ENCODE peak calls at places on chromosomes 1 and 21, in four cellular contexts. One of them, this sample, is unnamed.

GRCh38 chr1:36083635-36084501 is at the start of gene TEKT2:
- DNase-seq in IMR-90: no peak
- DNase-seq in C1 segment of cervical spinal cord: no peak
- DNase-seq in NCI-H446: no peak
- DNase-seq in this sample: no peak

GRCh38 chr1:205269711-205270110 is 42.0 kb downstream of the TMCC2 start:
- DNase-seq in NCI-H446: no peak
- DNase-seq in IMR-90: no peak
- DNase-seq in C1 segment of cervical spinal cord: no peak
- DNase-seq in this sample: no peak

GRCh38 chr1:204065986-204066300 is 7.0 kb upstream of the SOX13 start:
- DNase-seq in C1 segment of cervical spinal cord: no peak
- DNase-seq in IMR-90: no peak
- DNase-seq in NCI-H446: no peak
- DNase-seq in this sample: no peak

GRCh38 chr1:224106568-224107281 is 7.2 kb upstream of the FBXO28 start:
- DNase-seq in IMR-90: peak; percentile 56
- DNase-seq in NCI-H446: peak; percentile 47
- DNase-seq in C1 segment of cervical spinal cord: no peak
- DNase-seq in this sample: peak; percentile 58

GRCh38 chr1:53031732-53032131 is 30.3 kb upstream of the PODN start:
- DNase-seq in IMR-90: no peak
- DNase-seq in NCI-H446: no peak
- DNase-seq in C1 segment of cervical spinal cord: no peak
- DNase-seq in this sample: no peak

GRCh38 chr1:27487927-27488522 is 1.9 kb downstream of the WASF2 start:
- DNase-seq in NCI-H446: no peak
- DNase-seq in IMR-90: no peak
- DNase-seq in C1 segment of cervical spinal cord: no peak
- DNase-seq in this sample: peak; percentile 71

GRCh38 chr21:44487831-44488230 is 32.5 kb downstream of the LRRC3 start:
- DNase-seq in IMR-90: peak; percentile 19
- DNase-seq in NCI-H446: no peak
- DNase-seq in C1 segment of cervical spinal cord: no peak
- DNase-seq in this sample: no peak

GRCh38 chr1:110746644-110747259 is 72.0 kb upstream of the KCNA3 start:
- DNase-seq in C1 segment of cervical spinal cord: no peak
- DNase-seq in IMR-90: peak; percentile 53
- DNase-seq in NCI-H446: no peak
- DNase-seq in this sample: no peak

GRCh38 chr21:38780879-38781278 is 24.9 kb upstream of the ETS2 start:
- DNase-seq in C1 segment of cervical spinal cord: no peak
- DNase-seq in IMR-90: no peak
- DNase-seq in NCI-H446: no peak
- DNase-seq in this sample: no peak

GRCh38 chr1:5311634-5312298 is 657.4 kb downstream of the AJAP1 start:
- DNase-seq in NCI-H446: no peak
- DNase-seq in C1 segment of cervical spinal cord: no peak
- DNase-seq in IMR-90: no peak
- DNase-seq in this sample: no peak